ENCODE peak calls at places on chromosomes 1 and 21, in four cellular contexts. W, R, P and N are unnamed samples.

GRCh38 chr1:52913537-52913936 is 8.0 kb downstream of the ECHDC2 start:
- DNase-seq in W (no peak), R (no peak), P (no peak), N (no peak)

GRCh38 chr1:2052756-2053155 is 2.5 kb downstream of the PRKCZ start:
- DNase-seq in W (no peak), R (no peak), P (no peak), N (no peak)

GRCh38 chr1:180231506-180232420 is 1.7 kb downstream of the LHX4 start:
- DNase-seq in W (no peak), R (no peak), P (peak), N (no peak)

GRCh38 chr1:112862753-112863426 is 93.1 kb downstream of the SLC16A1 start:
- DNase-seq in W (no peak), R (peak), P (no peak), N (no peak)

GRCh38 chr1:2272686-2273400 is 44.7 kb downstream of the SKI start:
- DNase-seq in W (peak), R (no peak), P (no peak), N (no peak)

GRCh38 chr1:115179397-115179835 is 90.1 kb upstream of the TSPAN2 start:
- DNase-seq in W (no peak), R (no peak), P (peak), N (no peak)

GRCh38 chr1:30748098-30748698 is 9.4 kb downstream of the LAPTM5 start:
- DNase-seq in W (peak), R (no peak), P (peak), N (no peak)

GRCh38 chr1:246798107-246798506 is 73.9 kb downstream of the SCCPDH start:
- DNase-seq in W (no peak), R (no peak), P (no peak), N (no peak)

GRCh38 chr1:211382714-211383480 is 56.3 kb downstream of the TRAF5 start:
- DNase-seq in W (peak), R (peak), P (peak), N (peak)

GRCh38 chr1:47501069-47501468 is 63.2 kb downstream of the FOXD2 start:
- DNase-seq in W (no peak), R (no peak), P (no peak), N (no peak)

GRCh38 chr1:224607220-224608148 is 8.6 kb upstream of the CNIH3 start:
- DNase-seq in W (no peak), R (no peak), P (no peak), N (no peak)

GRCh38 chr21:32147041-32147440 is 131.8 kb downstream of the MIS18A start:
- DNase-seq in W (no peak), R (no peak), P (no peak), N (no peak)

GRCh38 chr1:114024049-114024448 is 44.8 kb downstream of the OLFML3 start:
- DNase-seq in W (no peak), R (no peak), P (no peak), N (no peak)

GRCh38 chr1:230661976-230662375 is 19.7 kb downstream of the COG2 start:
- DNase-seq in W (no peak), R (no peak), P (no peak), N (no peak)

GRCh38 chr1:64242895-64243756 is 39.7 kb downstream of the UBE2U start:
- DNase-seq in W (no peak), R (no peak), P (peak), N (no peak)

GRCh38 chr1:12434174-12434573 is 183.8 kb downstream of the DHRS3 start:
- DNase-seq in W (no peak), R (no peak), P (peak), N (no peak)

GRCh38 chr1:46364612-46365011 is 24.0 kb downstream of the NSUN4 start:
- DNase-seq in W (no peak), R (no peak), P (no peak), N (no peak)

GRCh38 chr1:224430511-224431113 is 4.0 kb downstream of the WDR26 start:
- DNase-seq in W (no peak), R (no peak), P (peak), N (peak)

GRCh38 chr1:112706505-112707216 is at the start of gene RHOC:
- DNase-seq in W (peak), R (no peak), P (peak), N (no peak)

GRCh38 chr1:31843506-31843905 is 27.7 kb upstream of the SPOCD1 start:
- DNase-seq in W (no peak), R (no peak), P (no peak), N (no peak)

GRCh38 chr1:236691348-236691747 is 5.0 kb downstream of the ACTN2 start:
- DNase-seq in W (no peak), R (no peak), P (no peak), N (no peak)

GRCh38 chr1:233503351-233503950 is 110.5 kb upstream of the KCNK1 start:
- DNase-seq in W (no peak), R (no peak), P (no peak), N (no peak)

GRCh38 chr1:38241594-38242331 is 195.2 kb upstream of the POU3F1 start:
- DNase-seq in W (no peak), R (no peak), P (no peak), N (no peak)

GRCh38 chr1:17184161-17184665 is 20.7 kb upstream of the PADI1 start:
- DNase-seq in W (no peak), R (no peak), P (no peak), N (no peak)

GRCh38 chr21:43194303-43195130 is 25.7 kb downstream of the CRYAA start:
- DNase-seq in W (no peak), R (peak), P (peak), N (peak)

GRCh38 chr1:112618114-112618720 is 724 bp downstream of the ST7L start:
- DNase-seq in W (no peak), R (no peak), P (peak), N (no peak)

GRCh38 chr1:182377175-182377574 is 14.4 kb downstream of the GLUL start:
- DNase-seq in W (no peak), R (no peak), P (no peak), N (no peak)

GRCh38 chr1:26225033-26225831 is 8.8 kb upstream of the CEP85 start:
- DNase-seq in W (peak), R (peak), P (peak), N (peak)

GRCh38 chr21:39109163-39109530 is 74.1 kb downstream of the PSMG1 start:
- DNase-seq in W (no peak), R (no peak), P (no peak), N (no peak)

GRCh38 chr1:45317163-45317562 is 9.5 kb upstream of the HPDL start:
- DNase-seq in W (no peak), R (no peak), P (no peak), N (no peak)

GRCh38 chr21:29092102-29092959 is 18.9 kb upstream of the CCT8 start:
- DNase-seq in W (no peak), R (no peak), P (no peak), N (no peak)
- TF ChIP-seq CTCF in W (no peak), R (no peak), P (no peak), N (no peak)

DNA sequence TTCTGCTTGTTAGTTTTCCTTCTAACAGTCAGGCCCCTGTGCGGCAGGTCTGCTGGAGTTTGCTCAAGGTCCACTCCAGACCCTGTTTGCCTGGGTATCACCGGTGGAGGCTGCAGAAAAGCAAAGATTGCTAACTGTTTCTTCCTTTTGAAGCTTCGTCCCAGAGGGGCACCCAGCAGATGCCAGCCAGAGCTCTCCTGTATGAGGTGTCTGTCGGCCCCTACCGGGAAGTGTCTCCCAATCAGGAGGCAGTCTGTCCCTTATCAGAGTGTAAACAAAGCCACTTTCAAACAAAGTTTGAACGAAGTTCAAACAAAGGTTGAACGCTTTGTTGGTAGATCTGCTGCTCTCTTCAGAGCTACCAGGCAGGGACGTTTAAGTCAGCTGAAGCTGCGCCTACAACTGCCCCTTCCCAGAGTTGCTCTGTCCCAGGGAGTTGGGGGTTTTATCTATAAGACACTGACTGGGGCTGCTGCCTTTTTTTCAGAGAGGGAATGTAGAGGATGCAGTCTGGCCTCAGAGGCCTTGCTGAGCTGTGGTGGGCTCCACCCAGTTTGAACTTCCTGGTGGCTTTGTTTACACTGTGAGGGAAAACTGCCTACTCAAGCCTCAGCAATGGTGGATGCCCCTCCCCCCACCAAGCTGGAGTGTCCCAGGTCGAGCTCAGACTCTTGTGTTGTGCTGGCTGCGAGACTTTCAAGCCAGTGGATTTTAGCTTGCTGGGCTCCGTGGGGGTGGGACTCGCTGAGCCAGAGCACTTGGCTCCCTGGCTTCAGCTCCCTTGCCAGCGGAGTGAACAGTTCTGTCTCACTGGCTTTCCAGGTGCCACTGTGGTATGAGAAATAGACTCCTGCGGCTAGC is 401.8 kb downstream of the SRGAP2C start:
- DNase-seq in W (peak), R (peak), P (no peak), N (no peak)
- TF ChIP-seq CTCF in W (no peak), R (no peak), P (no peak), N (no peak)

GRCh38 chr1:6272476-6273270 is 11.8 kb upstream of the GPR153 start:
- DNase-seq in W (no peak), R (no peak), P (no peak), N (no peak)
- TF ChIP-seq CTCF in W (no peak), R (no peak), P (no peak), N (no peak)

DNA sequence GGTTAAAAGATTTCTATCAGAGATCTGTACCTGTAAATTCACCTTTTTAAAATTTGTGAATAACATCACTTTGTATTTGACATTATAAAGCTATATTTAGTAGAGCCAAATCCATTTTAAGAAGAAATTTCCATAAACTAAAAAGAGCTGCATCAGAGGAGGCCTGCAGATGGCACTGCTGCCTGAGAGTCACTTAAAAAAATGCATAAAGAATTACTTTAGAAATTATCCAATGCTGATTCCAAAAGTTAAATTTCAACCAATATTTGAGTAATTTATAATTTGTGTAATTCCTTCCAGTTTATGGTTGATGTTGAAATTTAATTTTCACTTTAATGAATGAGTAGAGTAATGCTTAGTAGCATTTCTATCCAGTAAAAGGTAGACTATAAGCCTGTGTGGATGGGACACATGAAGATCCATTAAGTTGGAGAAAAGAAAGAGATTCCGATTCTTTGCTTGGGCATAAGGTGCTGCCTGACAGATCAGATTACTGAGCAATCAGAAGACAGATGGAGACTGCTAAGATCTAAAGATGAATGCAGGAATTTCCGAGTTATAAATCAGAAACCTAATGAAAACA is 20.7 kb upstream of the RPE65 start:
- DNase-seq in W (no peak), R (no peak), P (peak), N (no peak)
- TF ChIP-seq CTCF in W (peak), R (peak), P (peak), N (peak)

GRCh38 chr1:242426271-242426905 is 98.1 kb downstream of the PLD5 start:
- DNase-seq in W (no peak), R (no peak), P (no peak), N (no peak)

GRCh38 chr1:242428403-242429190 is 95.9 kb downstream of the PLD5 start:
- DNase-seq in W (no peak), R (no peak), P (no peak), N (no peak)

GRCh38 chr1:242430956-242431355 is 93.5 kb downstream of the PLD5 start:
- DNase-seq in W (no peak), R (no peak), P (no peak), N (no peak)

GRCh38 chr1:242427519-242427918 is 97.0 kb downstream of the PLD5 start:
- DNase-seq in W (no peak), R (no peak), P (no peak), N (no peak)

GRCh38 chr1:242425232-242425631 is 99.3 kb downstream of the PLD5 start:
- DNase-seq in W (no peak), R (no peak), P (peak), N (no peak)
- TF ChIP-seq CTCF in W (no peak), R (no peak), P (no peak), N (no peak)

DNA sequence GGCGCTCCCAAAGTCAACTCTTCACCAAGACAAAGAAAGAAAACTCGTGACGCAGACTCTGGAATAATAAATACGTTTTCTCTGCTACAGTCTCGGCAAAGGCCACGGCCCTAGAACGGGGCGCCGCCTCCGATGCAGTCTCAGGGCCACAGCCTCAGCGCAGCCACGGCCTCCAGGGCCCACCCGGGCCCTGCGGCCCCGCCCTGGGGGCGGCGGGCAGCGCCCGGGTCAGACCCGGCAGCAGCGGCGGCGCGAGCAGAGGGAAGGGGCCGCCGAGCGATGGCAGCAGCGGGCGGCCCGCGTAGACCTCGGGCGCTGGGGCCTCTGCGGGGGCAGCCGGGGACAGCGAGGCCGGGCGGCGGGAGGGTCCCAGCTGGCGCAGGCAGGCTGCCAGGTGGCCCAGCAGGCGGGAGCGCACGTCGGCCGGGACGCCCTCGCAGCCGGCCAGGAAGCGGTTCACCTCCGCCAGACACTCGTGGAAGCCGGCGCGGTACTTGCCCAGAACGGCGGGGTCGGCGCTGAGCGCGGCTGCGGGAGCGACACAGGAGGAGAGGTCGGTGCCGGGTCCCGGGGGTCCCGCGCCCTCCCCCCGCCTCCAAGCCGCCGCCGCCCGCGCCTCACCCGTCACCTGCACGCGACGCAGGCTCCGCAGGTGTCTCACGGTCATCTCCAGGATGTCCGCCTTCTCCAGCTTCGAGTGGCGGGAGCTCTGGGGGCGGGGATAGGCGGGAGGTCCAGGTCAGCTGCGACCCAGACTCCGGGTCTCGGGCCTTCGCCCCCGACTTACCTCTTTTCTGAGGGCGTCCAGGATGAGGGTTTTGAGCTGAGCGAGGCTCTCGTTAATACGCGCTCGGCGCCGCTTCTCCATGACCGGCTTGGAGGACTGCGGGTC is 746 bp downstream of the HES4 start:
- DNase-seq in W (peak), R (no peak), P (no peak), N (no peak)
- TF ChIP-seq CTCF in W (no peak), R (no peak), P (no peak), N (no peak)

DNA sequence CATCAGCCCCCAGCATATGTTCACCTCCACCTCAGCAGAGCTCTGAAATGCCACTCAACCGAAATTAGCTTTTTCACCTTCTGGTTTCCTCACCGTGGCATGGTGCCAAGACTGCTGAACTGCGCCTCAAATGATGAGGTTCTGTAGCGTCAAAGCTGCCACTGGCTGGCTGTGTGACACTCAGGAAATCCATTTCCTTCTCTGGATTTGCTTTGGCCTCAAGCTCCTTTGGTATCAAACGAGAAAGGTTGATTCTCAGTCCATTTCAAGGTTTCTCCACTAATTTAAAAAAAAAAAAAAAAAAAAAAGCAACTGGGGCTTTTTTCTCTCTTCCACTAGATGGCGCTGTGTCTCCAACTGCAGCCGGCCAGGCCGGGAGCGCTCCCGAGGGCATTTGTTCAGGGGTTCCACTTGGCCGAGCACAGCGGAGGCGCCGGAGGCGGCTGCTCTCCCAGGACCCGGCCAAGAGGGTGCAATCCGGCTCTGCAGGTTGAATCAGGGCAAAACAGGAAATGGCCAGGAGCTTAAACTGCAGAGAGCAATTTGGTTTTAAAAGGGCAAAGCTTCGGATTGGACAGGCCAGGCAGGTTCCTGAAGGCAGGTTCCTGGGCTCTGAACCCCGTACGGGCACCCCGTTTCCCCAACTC is 26.5 kb upstream of the PLA2G2C start:
- DNase-seq in W (peak), R (peak), P (peak), N (no peak)
- TF ChIP-seq CTCF in W (peak), R (peak), P (peak), N (peak)

DNA sequence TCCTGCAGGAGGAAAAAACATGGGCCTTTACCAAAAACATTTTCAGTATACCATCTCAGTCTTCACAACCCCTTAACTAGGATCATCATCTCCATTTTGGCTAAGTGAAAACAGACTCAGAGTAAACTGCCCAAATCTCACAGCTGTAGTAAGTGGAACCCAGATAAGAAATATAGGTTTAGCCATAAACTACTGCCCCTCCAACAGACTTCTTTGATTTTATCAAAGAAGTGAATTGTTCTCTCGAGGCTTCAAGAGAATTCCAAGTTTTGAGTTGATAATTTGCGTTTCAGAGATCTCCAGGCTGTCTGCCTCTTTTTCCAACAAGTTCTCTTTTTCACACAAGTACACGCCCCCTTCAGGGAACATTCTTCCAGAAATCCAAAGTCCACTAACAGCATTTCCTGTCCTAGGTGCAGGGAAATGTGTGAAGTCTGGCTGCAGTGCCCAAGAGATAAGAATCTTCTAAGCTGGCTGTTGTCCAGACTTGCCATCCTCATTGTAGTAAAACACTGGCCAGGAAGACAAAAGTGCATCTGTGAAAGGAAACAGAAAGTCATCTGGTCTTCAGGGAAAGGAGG is 30.8 kb downstream of the RNF19B start:
- DNase-seq in W (no peak), R (peak), P (no peak), N (no peak)
- TF ChIP-seq CTCF in W (no peak), R (no peak), P (no peak), N (peak)